ENCODE peak calls at places on chromosome 22, in six cellular contexts. One of them, this sample, is unnamed.

GRCh38 chr22:32957093-32957835 is 100.9 kb downstream of the SYN3 start:
- DNase-seq in C1 segment of cervical spinal cord: no peak
- DNase-seq in stimulated activated CD4-positive, alpha-beta T cell treated with anti-CD3 and anti-CD28 coated beads, Interleukin-1b, Interleukin-23, amount 100 ng/mL, for 1 hour: no peak
- DNase-seq in stimulated activated CD8-positive, alpha-beta memory T cell treated with anti-CD3 and anti-CD28 coated beads, Interleukin-15, amount 100 ng/mL, for 4 hours: no peak
- DNase-seq in T-helper 9 cell: no peak
- DNase-seq in heart right ventricle: no peak
- DNase-seq in this sample: no peak

GRCh38 chr22:48574776-48575566 is 1252.7 kb downstream of the BRD1 start:
- DNase-seq in C1 segment of cervical spinal cord: peak
- DNase-seq in stimulated activated CD4-positive, alpha-beta T cell treated with anti-CD3 and anti-CD28 coated beads, Interleukin-1b, Interleukin-23, amount 100 ng/mL, for 1 hour: no peak
- DNase-seq in stimulated activated CD8-positive, alpha-beta memory T cell treated with anti-CD3 and anti-CD28 coated beads, Interleukin-15, amount 100 ng/mL, for 4 hours: no peak
- DNase-seq in T-helper 9 cell: no peak
- DNase-seq in heart right ventricle: peak
- DNase-seq in this sample: peak

GRCh38 chr22:35150163-35151107 is 84.5 kb downstream of the ISX start:
- DNase-seq in C1 segment of cervical spinal cord: peak
- DNase-seq in stimulated activated CD4-positive, alpha-beta T cell treated with anti-CD3 and anti-CD28 coated beads, Interleukin-1b, Interleukin-23, amount 100 ng/mL, for 1 hour: peak
- DNase-seq in stimulated activated CD8-positive, alpha-beta memory T cell treated with anti-CD3 and anti-CD28 coated beads, Interleukin-15, amount 100 ng/mL, for 4 hours: no peak
- DNase-seq in T-helper 9 cell: peak
- DNase-seq in heart right ventricle: peak
- DNase-seq in this sample: peak

GRCh38 chr22:38491707-38492348 is 14.3 kb downstream of the DDX17 start:
- DNase-seq in C1 segment of cervical spinal cord: no peak
- DNase-seq in stimulated activated CD4-positive, alpha-beta T cell treated with anti-CD3 and anti-CD28 coated beads, Interleukin-1b, Interleukin-23, amount 100 ng/mL, for 1 hour: no peak
- DNase-seq in stimulated activated CD8-positive, alpha-beta memory T cell treated with anti-CD3 and anti-CD28 coated beads, Interleukin-15, amount 100 ng/mL, for 4 hours: no peak
- DNase-seq in T-helper 9 cell: no peak
- DNase-seq in heart right ventricle: no peak
- DNase-seq in this sample: no peak

GRCh38 chr22:36928826-36929535 is 15.6 kb downstream of the CSF2RB start:
- DNase-seq in C1 segment of cervical spinal cord: no peak
- DNase-seq in stimulated activated CD4-positive, alpha-beta T cell treated with anti-CD3 and anti-CD28 coated beads, Interleukin-1b, Interleukin-23, amount 100 ng/mL, for 1 hour: no peak
- DNase-seq in stimulated activated CD8-positive, alpha-beta memory T cell treated with anti-CD3 and anti-CD28 coated beads, Interleukin-15, amount 100 ng/mL, for 4 hours: no peak
- DNase-seq in T-helper 9 cell: no peak
- DNase-seq in heart right ventricle: no peak
- DNase-seq in this sample: no peak

GRCh38 chr22:39132871-39133524 is 19.5 kb downstream of the CBX7 start:
- DNase-seq in C1 segment of cervical spinal cord: no peak
- DNase-seq in stimulated activated CD4-positive, alpha-beta T cell treated with anti-CD3 and anti-CD28 coated beads, Interleukin-1b, Interleukin-23, amount 100 ng/mL, for 1 hour: no peak
- DNase-seq in stimulated activated CD8-positive, alpha-beta memory T cell treated with anti-CD3 and anti-CD28 coated beads, Interleukin-15, amount 100 ng/mL, for 4 hours: no peak
- DNase-seq in T-helper 9 cell: no peak
- DNase-seq in heart right ventricle: no peak
- DNase-seq in this sample: no peak

GRCh38 chr22:39094717-39095389 is 2.2 kb upstream of the APOBEC3H start:
- DNase-seq in C1 segment of cervical spinal cord: no peak
- DNase-seq in stimulated activated CD4-positive, alpha-beta T cell treated with anti-CD3 and anti-CD28 coated beads, Interleukin-1b, Interleukin-23, amount 100 ng/mL, for 1 hour: no peak
- DNase-seq in stimulated activated CD8-positive, alpha-beta memory T cell treated with anti-CD3 and anti-CD28 coated beads, Interleukin-15, amount 100 ng/mL, for 4 hours: no peak
- DNase-seq in T-helper 9 cell: no peak
- DNase-seq in heart right ventricle: no peak
- DNase-seq in this sample: no peak

GRCh38 chr22:17436382-17436951 is 67.2 kb downstream of the CECR2 start:
- DNase-seq in C1 segment of cervical spinal cord: no peak
- DNase-seq in stimulated activated CD4-positive, alpha-beta T cell treated with anti-CD3 and anti-CD28 coated beads, Interleukin-1b, Interleukin-23, amount 100 ng/mL, for 1 hour: no peak
- DNase-seq in stimulated activated CD8-positive, alpha-beta memory T cell treated with anti-CD3 and anti-CD28 coated beads, Interleukin-15, amount 100 ng/mL, for 4 hours: no peak
- DNase-seq in T-helper 9 cell: no peak
- DNase-seq in heart right ventricle: no peak
- DNase-seq in this sample: no peak

GRCh38 chr22:47564651-47565050 is 802.2 kb downstream of the TBC1D22A start:
- DNase-seq in C1 segment of cervical spinal cord: no peak
- DNase-seq in stimulated activated CD4-positive, alpha-beta T cell treated with anti-CD3 and anti-CD28 coated beads, Interleukin-1b, Interleukin-23, amount 100 ng/mL, for 1 hour: no peak
- DNase-seq in stimulated activated CD8-positive, alpha-beta memory T cell treated with anti-CD3 and anti-CD28 coated beads, Interleukin-15, amount 100 ng/mL, for 4 hours: no peak
- DNase-seq in T-helper 9 cell: no peak
- DNase-seq in heart right ventricle: no peak
- DNase-seq in this sample: no peak

GRCh38 chr22:26892401-26893033 is 235.1 kb downstream of the MIAT start:
- DNase-seq in C1 segment of cervical spinal cord: no peak
- DNase-seq in stimulated activated CD4-positive, alpha-beta T cell treated with anti-CD3 and anti-CD28 coated beads, Interleukin-1b, Interleukin-23, amount 100 ng/mL, for 1 hour: no peak
- DNase-seq in stimulated activated CD8-positive, alpha-beta memory T cell treated with anti-CD3 and anti-CD28 coated beads, Interleukin-15, amount 100 ng/mL, for 4 hours: no peak
- DNase-seq in T-helper 9 cell: no peak
- DNase-seq in heart right ventricle: no peak
- DNase-seq in this sample: no peak

GRCh38 chr22:47401976-47402770 is 639.7 kb downstream of the TBC1D22A start:
- DNase-seq in C1 segment of cervical spinal cord: no peak
- DNase-seq in stimulated activated CD4-positive, alpha-beta T cell treated with anti-CD3 and anti-CD28 coated beads, Interleukin-1b, Interleukin-23, amount 100 ng/mL, for 1 hour: no peak
- DNase-seq in stimulated activated CD8-positive, alpha-beta memory T cell treated with anti-CD3 and anti-CD28 coated beads, Interleukin-15, amount 100 ng/mL, for 4 hours: no peak
- DNase-seq in T-helper 9 cell: no peak
- DNase-seq in heart right ventricle: no peak
- DNase-seq in this sample: no peak

GRCh38 chr22:37088108-37088605 is 21.4 kb downstream of the TMPRSS6 start:
- DNase-seq in C1 segment of cervical spinal cord: no peak
- DNase-seq in stimulated activated CD4-positive, alpha-beta T cell treated with anti-CD3 and anti-CD28 coated beads, Interleukin-1b, Interleukin-23, amount 100 ng/mL, for 1 hour: no peak
- DNase-seq in stimulated activated CD8-positive, alpha-beta memory T cell treated with anti-CD3 and anti-CD28 coated beads, Interleukin-15, amount 100 ng/mL, for 4 hours: no peak
- DNase-seq in T-helper 9 cell: no peak
- DNase-seq in heart right ventricle: no peak
- DNase-seq in this sample: no peak

GRCh38 chr22:46500201-46500600 is 37.2 kb downstream of the CELSR1 start:
- DNase-seq in C1 segment of cervical spinal cord: no peak
- DNase-seq in stimulated activated CD4-positive, alpha-beta T cell treated with anti-CD3 and anti-CD28 coated beads, Interleukin-1b, Interleukin-23, amount 100 ng/mL, for 1 hour: no peak
- DNase-seq in stimulated activated CD8-positive, alpha-beta memory T cell treated with anti-CD3 and anti-CD28 coated beads, Interleukin-15, amount 100 ng/mL, for 4 hours: no peak
- DNase-seq in T-helper 9 cell: no peak
- DNase-seq in heart right ventricle: no peak
- DNase-seq in this sample: peak

This sample was measured in neural crest cell.